ENCODE peak calls at places on chromosome 10, in four cellular contexts. M is HS-5, E is COR-L47, I is ELR. T is an unnamed sample.

GRCh38 chr10:48389272-48389671 is 82.8 kb downstream of the MAPK8 start:
- DNase-seq in E (no peak), I (peak; percentile 28), M (no peak), T (no peak)

GRCh38 chr10:133012573-133013359 is 70.4 kb upstream of the CFAP46 start:
- DNase-seq in E (no peak), I (no peak), M (no peak), T (no peak)

GRCh38 chr10:119306964-119307363 is 99.6 kb downstream of the GRK5 start:
- DNase-seq in E (no peak), I (peak; percentile 53), M (no peak), T (no peak)

GRCh38 chr10:85603167-85603940 is 763.2 kb downstream of the GRID1 start:
- DNase-seq in E (no peak), M (no peak), I (no peak), T (no peak)

GRCh38 chr10:86079088-86079487 is 287.5 kb downstream of the GRID1 start:
- DNase-seq in M (peak; percentile 0), I (no peak), E (no peak), T (no peak)

GRCh38 chr10:120041807-120042545 is 149.4 kb downstream of the SEC23IP start:
- DNase-seq in E (no peak), M (no peak), I (no peak), T (no peak)

GRCh38 chr10:44911081-44911540 is at the start of gene TMEM72:
- DNase-seq in M (no peak), E (no peak), I (no peak), T (no peak)

GRCh38 chr10:132447446-132448247 is 50.6 kb downstream of the PWWP2B start:
- DNase-seq in M (no peak), E (no peak), I (peak; percentile 90), T (peak; percentile 69)

GRCh38 chr10:115871855-115872254 is 401.2 kb downstream of the GFRA1 start:
- DNase-seq in M (no peak), E (no peak), I (no peak), T (no peak)

GRCh38 chr10:133339708-133340380 is 3.1 kb upstream of the CALY start:
- DNase-seq in I (no peak), M (no peak), E (no peak), T (no peak)

GRCh38 chr10:60375293-60376004 is 14.2 kb downstream of the ANK3 start:
- DNase-seq in E (no peak), M (no peak), I (no peak), T (no peak)

GRCh38 chr10:132187421-132188138 is 832 bp downstream of the DPYSL4 start:
- DNase-seq in E (no peak), M (no peak), I (no peak), T (no peak)

GRCh38 chr10:7408494-7409044 is 2.3 kb downstream of the SFMBT2 start:
- DNase-seq in I (no peak), M (no peak), E (peak; percentile 21), T (peak; percentile 27)

GRCh38 chr10:88129013-88129412 is 265.6 kb downstream of the PTEN start:
- DNase-seq in E (no peak), I (no peak), M (no peak), T (no peak)

GRCh38 chr10:92387289-92387940 is 96.4 kb downstream of the MARCHF5 start:
- DNase-seq in M (no peak), E (no peak), I (peak; percentile 75), T (no peak)

GRCh38 chr10:80408198-80409085 is at the start of gene PRXL2A:
- DNase-seq in E (peak; percentile 41), I (peak; percentile 7), M (no peak), T (peak; percentile 81)

GRCh38 chr10:58830748-58831147 is 318.1 kb downstream of the BICC1 start:
- DNase-seq in I (no peak), E (no peak), M (no peak), T (no peak)

GRCh38 chr10:45653454-45653853 is 19.1 kb downstream of the ZFAND4 start:
- DNase-seq in I (no peak), M (no peak), E (no peak), T (no peak)

GRCh38 chr10:5840314-5841307 is 27.4 kb upstream of the GDI2 start:
- DNase-seq in E (no peak), M (no peak), I (no peak), T (no peak)

GRCh38 chr10:127148933-127149220 is 47.5 kb downstream of the INSYN2A start:
- DNase-seq in M (peak; percentile 82), I (peak; percentile 92), E (no peak), T (no peak)

GRCh38 chr10:119453313-119453712 is 89.2 kb downstream of the RGS10 start:
- DNase-seq in E (no peak), M (no peak), I (no peak), T (no peak)

GRCh38 chr10:103764296-103765088 is 90.9 kb downstream of the SH3PXD2A start:
- DNase-seq in I (no peak), E (no peak), M (no peak), T (no peak)

GRCh38 chr10:86931872-86932271 is 25.5 kb downstream of the MMRN2 start:
- DNase-seq in I (no peak), E (no peak), M (no peak), T (no peak)

GRCh38 chr10:16049050-16049449 is 188.7 kb upstream of the MINDY3 start:
- DNase-seq in E (no peak), M (no peak), I (peak; percentile 6), T (no peak)